ENCODE peak calls at places on chromosomes 4 and X, in nine cellular contexts. J, X, P, V, Q, D, E, B and S are unnamed samples.

GRCh38 chrX:147183161-147183560 is 368.6 kb upstream of the CXorf51A start:
- DNase-seq in J (no peak), E (no peak), D (no peak), P (no peak), B (no peak), V (no peak), Q (no peak), X (no peak), S (no peak)

GRCh38 chrX:13876652-13877051 is 59.8 kb upstream of the GPM6B start:
- DNase-seq in J (no peak), P (no peak), E (no peak), D (no peak), X (no peak), V (no peak), Q (no peak), B (peak; percentile 18), S (no peak)

GRCh38 chr4:39855909-39856512 is 121.7 kb downstream of the PDS5A start:
- DNase-seq in J (no peak), Q (no peak), P (no peak), X (no peak), D (peak; percentile 37), V (no peak), E (no peak), B (peak; percentile 29), S (no peak)

GRCh38 chrX:3939967-3940610 is 226.6 kb upstream of the PRKX start:
- DNase-seq in D (peak; percentile 17), J (no peak), B (peak; percentile 3), V (no peak), Q (no peak), E (no peak), X (peak; percentile 6), P (no peak), S (peak; percentile 14)

GRCh38 chr4:39975488-39976089 is 2.1 kb downstream of the PDS5A start:
- DNase-seq in X (no peak), P (no peak), E (no peak), D (peak; percentile 43), Q (no peak), V (no peak), J (no peak), B (no peak), S (no peak)

GRCh38 chr4:74123065-74123728 is 24.2 kb upstream of the CXCL2 start:
- DNase-seq in J (no peak), Q (no peak), V (no peak), E (no peak), X (no peak), D (peak; percentile 89), B (no peak), P (no peak), S (no peak)

GRCh38 chr4:88012652-88013051 is 5.2 kb downstream of the PKD2 start:
- DNase-seq in Q (no peak), B (no peak), P (no peak), V (no peak), E (no peak), J (no peak), X (no peak), D (peak; percentile 77), S (peak; percentile 20)

GRCh38 chrX:1205681-1206611 is 6.5 kb downstream of the CRLF2 start:
- DNase-seq in J (no peak), E (peak; percentile 26), P (peak; percentile 3), D (peak; percentile 56), X (peak; percentile 43), V (peak; percentile 55), B (peak; percentile 36), Q (no peak), S (peak; percentile 83)

GRCh38 chrX:100643212-100643611 is 787 bp upstream of the SRPX2 start:
- DNase-seq in D (no peak), J (no peak), P (no peak), E (no peak), X (no peak), B (no peak), Q (no peak), V (no peak), S (no peak)

GRCh38 chr4:78638324-78639172 is 87.0 kb downstream of the ANXA3 start:
- DNase-seq in X (no peak), E (no peak), V (no peak), J (no peak), P (no peak), Q (no peak), D (no peak), B (no peak), S (peak; percentile 81)

GRCh38 chr4:4440333-4441061 is 53.6 kb downstream of the NSG1 start:
- DNase-seq in V (no peak), D (no peak), J (no peak), Q (no peak), P (no peak), E (no peak), B (no peak), X (no peak), S (peak; percentile 65)

GRCh38 chrX:43822015-43822414 is 60.2 kb downstream of the MAOB start:
- DNase-seq in P (no peak), V (no peak), X (no peak), E (no peak), D (no peak), J (no peak), B (peak; percentile 17), Q (no peak), S (no peak)

GRCh38 chr4:138521809-138522208 is 279.7 kb upstream of the SLC7A11 start:
- DNase-seq in P (no peak), E (no peak), B (no peak), V (no peak), D (no peak), X (no peak), J (no peak), Q (no peak), S (no peak)

GRCh38 chr4:26204249-26204825 is 116.5 kb upstream of the RBPJ start:
- DNase-seq in J (no peak), B (no peak), P (no peak), Q (no peak), V (no peak), X (no peak), E (peak; percentile 3), D (peak; percentile 98), S (peak; percentile 30)